ENCODE peak calls at places on chromosomes 5 and 9, in five cellular contexts. A is pancreas, G is A673, D is heart left ventricle, L is neural crest cell. O is an unnamed sample.
A peak's percentile ranks its signal among the peaks of the same experiment; 100 is the strongest.

GRCh38 chr5:122916490-122916889 is 71.1 kb downstream of the SNX24 start:
- DNase-seq in A (no peak), G (no peak), D (no peak), L (no peak), O (no peak)

GRCh38 chr5:131264453-131265200 is 774 bp downstream of the CDC42SE2 start:
- DNase-seq in A (peak; percentile 38), G (peak; percentile 62), D (no peak), L (peak; percentile 15), O (peak; percentile 36)

GRCh38 chr5:52799358-52799982 is 11.8 kb downstream of the ITGA1 start:
- DNase-seq in A (peak; percentile 45), G (peak; percentile 42), D (peak; percentile 57), L (no peak), O (no peak)

GRCh38 chr5:93053825-93054224 is 527.2 kb downstream of the NR2F1-AS1 start:
- DNase-seq in A (no peak), G (no peak), D (no peak), L (no peak), O (no peak)

GRCh38 chr5:665956-666711 is 27.0 kb downstream of the TPPP start:
- DNase-seq in A (no peak), G (no peak), D (peak; percentile 15), L (no peak), O (no peak)

GRCh38 chr9:112007575-112008240 is 111.1 kb downstream of the UGCG start:
- DNase-seq in A (no peak), G (no peak), D (no peak), L (no peak), O (no peak)

GRCh38 chr9:97365634-97366033 is 46.3 kb upstream of the TDRD7 start:
- DNase-seq in A (no peak), G (no peak), D (no peak), L (no peak), O (no peak)

GRCh38 chr9:125472926-125473701 is 211.5 kb downstream of the GAPVD1 start:
- DNase-seq in A (no peak), G (no peak), D (peak; percentile 43), L (no peak), O (no peak)

GRCh38 chr9:130879863-130880411 is 16.7 kb downstream of the QRFP start:
- DNase-seq in A (no peak), G (no peak), D (no peak), L (no peak), O (no peak)

GRCh38 chr9:108813951-108814601 is 41.7 kb downstream of the ACTL7B start:
- DNase-seq in A (no peak), G (peak; percentile 61), D (no peak), L (no peak), O (peak; percentile 50)

GRCh38 chr9:134598884-134599245 is 42.7 kb upstream of the COL5A1 start:
- DNase-seq in A (no peak), G (no peak), D (no peak), L (no peak), O (no peak)

GRCh38 chr5:5025774-5026406 is 114.2 kb upstream of the ADAMTS16 start:
- DNase-seq in A (no peak), G (peak; percentile 3), D (no peak), L (no peak), O (no peak)

GRCh38 chr5:143231426-143231825 is 172.1 kb downstream of the NR3C1 start:
- DNase-seq in A (no peak), G (no peak), D (no peak), L (no peak), O (no peak)

GRCh38 chr5:174371600-174372094 is 326.1 kb downstream of the NSG2 start:
- DNase-seq in A (no peak), G (peak; percentile 70), D (no peak), L (no peak), O (peak; percentile 87)

GRCh38 chr9:123331303-123331702 is 24.7 kb upstream of the CRB2 start:
- DNase-seq in A (no peak), G (no peak), D (no peak), L (no peak), O (no peak)

GRCh38 chr5:63125862-63126261 is 547.2 kb downstream of the LRRC70 start:
- DNase-seq in A (no peak), G (peak; percentile 66), D (no peak), L (no peak), O (peak; percentile 14)

GRCh38 chr5:96566775-96567174 is 95.4 kb upstream of the CAST start:
- DNase-seq in A (no peak), G (no peak), D (no peak), L (no peak), O (no peak)

GRCh38 chr9:21555911-21556310 is 73.8 kb upstream of the IFNE start:
- DNase-seq in A (no peak), G (no peak), D (no peak), L (no peak), O (no peak)

GRCh38 chr9:72883867-72884266 is 69.0 kb downstream of the ALDH1A1 start:
- DNase-seq in A (no peak), G (no peak), D (no peak), L (no peak), O (no peak)

GRCh38 chr9:36151306-36152210 is 15.0 kb downstream of the GLIPR2 start:
- DNase-seq in A (no peak), G (peak; percentile 27), D (peak; percentile 69), L (no peak), O (no peak)

GRCh38 chr9:121098567-121099198 is 23.9 kb downstream of the CNTRL start:
- DNase-seq in A (no peak), G (no peak), D (no peak), L (no peak), O (no peak)

GRCh38 chr5:72955143-72955767 is 586 bp upstream of the FCHO2 start:
- DNase-seq in A (no peak), G (no peak), D (peak; percentile 86), L (no peak), O (no peak)

GRCh38 chr9:134348404-134349155 is 22.3 kb downstream of the RXRA start:
- DNase-seq in A (no peak), G (no peak), D (no peak), L (no peak), O (no peak)

DNA sequence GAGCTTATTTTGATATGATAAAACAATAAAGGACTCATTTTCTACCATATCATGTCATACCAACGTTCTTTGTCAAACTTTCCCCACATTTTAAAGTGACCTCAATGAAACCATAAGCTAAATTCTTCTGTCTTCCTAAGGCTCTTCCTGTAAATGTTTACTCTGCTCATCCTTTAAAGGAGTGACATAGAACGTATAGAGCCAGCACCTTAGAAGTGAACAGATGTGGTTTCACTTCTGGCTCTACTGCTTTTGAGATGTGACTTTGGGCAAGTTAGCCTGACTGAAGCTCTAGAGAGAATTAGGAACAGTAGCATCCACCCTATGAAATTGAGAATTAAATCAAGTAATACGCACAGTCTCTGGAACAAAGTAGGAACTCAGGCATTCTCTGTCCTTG is 24.1 kb downstream of the SAR1B start:
- DNase-seq in A (no peak), G (no peak), D (no peak), L (no peak), O (no peak)
- TF ChIP-seq CTCF in A (no peak), G (no peak), D (no peak), L (no peak), O (no peak)

GRCh38 chr5:114099161-114099560 is 262.7 kb upstream of the KCNN2 start:
- DNase-seq in A (no peak), G (no peak), D (no peak), L (no peak), O (no peak)

GRCh38 chr5:114097570-114097969 is 264.3 kb upstream of the KCNN2 start:
- DNase-seq in A (no peak), G (no peak), D (no peak), L (no peak), O (no peak)

DNA sequence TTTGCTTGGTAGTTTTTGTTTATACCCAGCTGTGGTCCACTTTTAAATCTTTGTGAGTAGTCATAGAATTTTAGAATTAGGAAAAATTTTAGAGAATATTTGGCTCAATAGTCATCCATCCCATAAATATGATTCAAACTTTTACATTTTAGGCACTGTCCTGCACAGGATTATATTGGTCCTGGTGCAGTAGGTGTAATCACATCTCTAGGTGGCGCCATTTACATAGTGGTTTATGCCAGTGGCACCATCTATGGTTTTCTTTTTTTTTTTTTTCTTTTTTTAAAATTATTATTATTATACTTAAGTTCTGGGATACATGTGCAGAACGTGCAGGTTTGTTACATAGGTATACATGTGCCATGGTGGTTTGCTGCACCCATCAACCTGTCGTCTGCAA is 260.7 kb upstream of the KCNN2 start:
- DNase-seq in A (peak; percentile 46), G (peak; percentile 33), D (no peak), L (no peak), O (peak; percentile 63)
- TF ChIP-seq CTCF in A (peak; percentile 48), G (peak; percentile 57), D (peak; percentile 66), L (peak; percentile 69), O (peak; percentile 62)

DNA sequence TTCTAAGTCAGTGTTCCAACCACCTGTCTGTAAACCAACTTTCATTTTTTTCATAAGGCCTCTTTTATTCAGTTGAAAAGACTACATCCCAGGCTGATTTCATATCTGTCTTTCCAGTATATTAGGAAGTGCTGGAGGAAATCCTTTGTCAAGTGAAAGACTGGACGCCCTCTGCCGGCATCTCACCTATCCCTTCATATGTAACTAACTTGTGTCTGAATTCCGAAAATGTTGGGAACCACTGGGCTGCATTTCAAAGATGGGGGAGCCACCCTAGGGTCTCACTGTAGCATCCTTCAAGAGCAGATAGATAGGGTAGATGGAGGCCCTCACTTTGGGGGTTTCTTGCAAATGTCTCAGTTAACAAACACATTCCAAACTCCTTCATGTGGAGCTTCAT is 569.8 kb downstream of the CTNND2 start:
- DNase-seq in A (no peak), G (no peak), D (no peak), L (no peak), O (no peak)
- TF ChIP-seq CTCF in A (no peak), G (no peak), D (no peak), L (no peak), O (no peak)

GRCh38 chr5:32852535-32852934 is 141.4 kb downstream of the NPR3 start:
- DNase-seq in A (peak; percentile 13), G (no peak), D (no peak), L (no peak), O (peak; percentile 25)
- TF ChIP-seq CTCF in A (peak; percentile 18), G (peak; percentile 30), D (peak; percentile 49), L (peak; percentile 45), O (peak; percentile 11)

GRCh38 chr5:169265888-169266287 is 35.1 kb downstream of the SLIT3 start:
- DNase-seq in A (no peak), G (peak; percentile 2), D (no peak), L (no peak), O (no peak)
- TF ChIP-seq CTCF in A (no peak), G (peak; percentile 39), D (no peak), L (peak; percentile 36), O (peak; percentile 10)

DNA sequence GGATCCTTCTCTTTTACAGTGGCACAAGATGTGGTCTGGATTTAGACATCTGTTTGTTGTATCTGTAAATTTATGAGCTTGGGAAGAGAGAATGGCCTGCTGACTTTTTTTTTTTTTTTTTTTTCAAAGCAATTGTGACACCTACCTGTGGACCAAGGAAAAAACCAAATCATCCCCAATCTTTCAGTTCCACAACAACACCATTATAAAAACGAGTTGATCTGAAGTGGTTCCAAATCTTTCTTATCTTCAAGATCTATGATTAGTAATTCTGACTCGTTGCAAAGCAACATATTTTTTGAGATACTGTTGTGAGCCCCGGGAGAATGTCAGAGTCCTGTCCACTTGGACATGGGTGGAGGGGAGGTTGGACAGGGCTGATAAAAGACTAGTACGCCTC is 4.8 kb downstream of the IRX2 start:
- DNase-seq in A (no peak), G (no peak), D (no peak), L (no peak), O (no peak)
- TF ChIP-seq CTCF in A (no peak), G (no peak), D (no peak), L (peak; percentile 51), O (no peak)